ENCODE peak calls at places on chromosomes 1 and 21, in nine cellular contexts. Z, H, V, F, X, E, U, G and O are unnamed samples.

GRCh38 chr21:39048064-39048463 is 135.2 kb downstream of the PSMG1 start:
- DNase-seq in F (no peak), Z (peak; percentile 31), U (no peak), V (no peak), X (no peak), G (no peak), E (no peak), H (peak; percentile 57), O (no peak)

GRCh38 chr1:168637350-168637991 is 61.1 kb downstream of the XCL1 start:
- DNase-seq in E (no peak), H (peak; percentile 36), Z (peak; percentile 3), X (no peak), V (peak; percentile 25), F (peak; percentile 21), G (peak; percentile 2), U (no peak), O (peak; percentile 76)

GRCh38 chr1:153560241-153560640 is 5.4 kb downstream of the S100A2 start:
- DNase-seq in H (no peak), V (no peak), F (no peak), G (no peak), X (no peak), E (no peak), U (no peak), Z (no peak), O (no peak)

GRCh38 chr1:6674796-6675195 is 26.8 kb downstream of the DNAJC11 start:
- DNase-seq in Z (no peak), E (no peak), F (no peak), H (no peak), V (no peak), U (no peak), X (no peak), G (no peak), O (no peak)

GRCh38 chr1:8604041-8604942 is 213.1 kb downstream of the RERE start:
- DNase-seq in H (no peak), U (no peak), Z (no peak), V (no peak), E (no peak), F (no peak), X (no peak), G (no peak), O (no peak)

GRCh38 chr1:156583821-156584622 is 4.5 kb downstream of the TTC24 start:
- DNase-seq in H (peak; percentile 79), V (peak; percentile 73), F (peak; percentile 67), X (peak; percentile 84), E (peak; percentile 54), Z (peak; percentile 70), U (no peak), G (peak; percentile 78), O (peak; percentile 85)

GRCh38 chr21:41229527-41230248 is 61.7 kb downstream of the BACE2 start:
- DNase-seq in G (no peak), H (no peak), Z (no peak), V (no peak), U (no peak), E (no peak), X (no peak), F (no peak), O (no peak)

GRCh38 chr21:41664881-41665765 is 101.7 kb downstream of the RIPK4 start:
- DNase-seq in G (peak; percentile 91), X (no peak), F (no peak), U (peak; percentile 56), Z (no peak), E (no peak), H (peak; percentile 71), V (no peak), O (no peak)

GRCh38 chr1:2975466-2976179 is 45.6 kb upstream of the ACTRT2 start:
- DNase-seq in G (no peak), U (peak; percentile 23), V (no peak), F (no peak), X (peak; percentile 43), H (no peak), Z (no peak), E (no peak), O (no peak)

GRCh38 chr1:209557216-209557615 is 26.3 kb upstream of the CAMK1G start:
- DNase-seq in G (no peak), E (no peak), V (no peak), H (no peak), U (no peak), Z (no peak), F (no peak), X (no peak), O (no peak)

GRCh38 chr1:101394041-101394440 is 157.2 kb downstream of the S1PR1 start:
- DNase-seq in Z (no peak), G (no peak), F (no peak), U (no peak), V (no peak), X (no peak), E (no peak), H (peak; percentile 17), O (no peak)

GRCh38 chr1:202009326-202010031 is 908 bp upstream of the ELF3 start:
- DNase-seq in U (peak; percentile 80), V (peak; percentile 80), F (peak; percentile 78), H (peak; percentile 84), E (peak; percentile 73), G (peak; percentile 88), Z (peak; percentile 86), X (peak; percentile 82), O (peak; percentile 89)

GRCh38 chr1:40562185-40562584 is 30.7 kb downstream of the ZNF684 start:
- DNase-seq in Z (no peak), F (no peak), V (no peak), G (no peak), X (no peak), U (no peak), E (no peak), H (no peak), O (no peak)

GRCh38 chr21:36171741-36172331 is 15.2 kb downstream of the DOP1B start:
- DNase-seq in H (no peak), E (no peak), F (no peak), X (no peak), V (no peak), U (no peak), Z (no peak), G (no peak), O (peak; percentile 66)

GRCh38 chr1:29825941-29826415 is 589.7 kb downstream of the PTPRU start:
- DNase-seq in V (no peak), F (no peak), E (no peak), H (no peak), U (no peak), X (no peak), Z (no peak), G (no peak), O (no peak)

GRCh38 chr1:201053155-201053860 is 29.8 kb upstream of the KIF21B start:
- DNase-seq in X (no peak), V (no peak), G (no peak), F (no peak), H (no peak), U (no peak), Z (no peak), E (no peak), O (no peak)

GRCh38 chr1:94819584-94819944 is 593 bp upstream of the SLC44A3 start:
- DNase-seq in F (no peak), V (no peak), Z (peak; percentile 34), X (no peak), H (no peak), G (no peak), E (no peak), U (no peak), O (no peak)